ENCODE peak calls at places on chromosome 5, in four cellular contexts. D, U, Q and J are unnamed samples.

GRCh38 chr5:4230905-4231561 is 635.4 kb downstream of the IRX1 start:
- DNase-seq in U (no peak), Q (no peak), D (no peak), J (no peak)

GRCh38 chr5:117098094-117098493 is 523.5 kb upstream of the SEMA6A start:
- DNase-seq in U (no peak), Q (no peak), D (no peak), J (no peak)

GRCh38 chr5:96733771-96734498 is 71.8 kb downstream of the CAST start:
- DNase-seq in D (no peak), Q (no peak), U (no peak), J (no peak)

GRCh38 chr5:137752873-137753226 is 1.3 kb downstream of the HNRNPA0 start:
- DNase-seq in D (peak; percentile 34), U (no peak), Q (no peak), J (no peak)

GRCh38 chr5:115807654-115808052 is 8.8 kb downstream of the CDO1 start:
- DNase-seq in D (no peak), Q (no peak), U (no peak), J (no peak)

GRCh38 chr5:76402251-76402879 is 720 bp upstream of the IQGAP2 start:
- DNase-seq in U (no peak), D (no peak), Q (peak; percentile 3), J (no peak)

GRCh38 chr5:172531704-172532026 is 77.3 kb upstream of the SH3PXD2B start:
- DNase-seq in U (no peak), Q (no peak), D (no peak), J (no peak)

GRCh38 chr5:91151947-91152346 is 231.2 kb downstream of the ARRDC3 start:
- DNase-seq in U (no peak), Q (peak; percentile 83), D (peak; percentile 95), J (peak; percentile 52)

GRCh38 chr5:72160299-72160698 is 53.0 kb downstream of the MAP1B start:
- DNase-seq in U (no peak), Q (peak; percentile 87), D (peak; percentile 70), J (no peak)

GRCh38 chr5:33565304-33565703 is 124.5 kb downstream of the TARS1 start:
- DNase-seq in D (peak; percentile 13), U (no peak), Q (peak; percentile 4), J (no peak)

GRCh38 chr5:109529520-109529919 is 119.7 kb upstream of the PJA2 start:
- DNase-seq in D (peak; percentile 15), Q (peak; percentile 44), U (no peak), J (no peak)

GRCh38 chr5:143142596-143143435 is 260.7 kb downstream of the NR3C1 start:
- DNase-seq in D (peak; percentile 48), U (no peak), Q (no peak), J (no peak)

GRCh38 chr5:141650851-141651727 is at the start of gene FCHSD1:
- DNase-seq in Q (peak; percentile 92), U (no peak), D (peak; percentile 74), J (peak; percentile 47)

GRCh38 chr5:141649972-141650371 is 1.2 kb downstream of the FCHSD1 start:
- DNase-seq in Q (no peak), U (no peak), D (no peak), J (no peak)

GRCh38 chr5:141647851-141648250 is 3.4 kb downstream of the FCHSD1 start:
- DNase-seq in U (no peak), D (no peak), Q (no peak), J (no peak)

GRCh38 chr5:141647242-141647641 is 4.0 kb downstream of the FCHSD1 start:
- DNase-seq in U (no peak), D (no peak), Q (no peak), J (no peak)

GRCh38 chr5:141649056-141649688 is 2.0 kb downstream of the FCHSD1 start:
- DNase-seq in Q (no peak), D (no peak), U (no peak), J (no peak)
- TF ChIP-seq CTCF in Q (no peak), D (no peak), U (no peak), J (no peak)

GRCh38 chr5:112718344-112718743 is 19.3 kb upstream of the APC start:
- DNase-seq in Q (no peak), D (no peak), U (no peak), J (no peak)
- TF ChIP-seq CTCF in Q (no peak), D (no peak), U (no peak), J (no peak)

DNA sequence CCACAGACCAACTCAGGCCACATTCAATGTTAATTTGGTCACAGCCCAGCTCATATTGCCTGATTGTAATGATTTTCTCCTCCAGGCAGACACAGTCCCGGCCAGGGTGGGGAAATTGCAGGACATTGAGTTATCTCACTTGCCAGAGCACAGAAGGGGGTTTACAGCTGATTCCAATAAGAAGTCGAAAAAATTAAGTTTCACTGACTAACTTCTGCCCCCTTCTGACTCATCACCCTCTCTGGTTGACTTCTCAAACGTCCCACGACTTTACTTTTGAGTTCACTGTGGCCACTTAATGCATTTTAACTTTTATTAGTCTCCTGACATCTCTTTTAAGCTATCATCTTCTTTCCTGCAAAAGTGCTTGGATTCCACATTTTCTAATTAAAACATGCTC is 321.4 kb upstream of the WWC1 start:
- DNase-seq in D (peak; percentile 72), U (peak; percentile 14), Q (no peak), J (no peak)
- TF ChIP-seq CTCF in D (peak; percentile 27), U (peak; percentile 18), Q (peak; percentile 12), J (no peak)

DNA sequence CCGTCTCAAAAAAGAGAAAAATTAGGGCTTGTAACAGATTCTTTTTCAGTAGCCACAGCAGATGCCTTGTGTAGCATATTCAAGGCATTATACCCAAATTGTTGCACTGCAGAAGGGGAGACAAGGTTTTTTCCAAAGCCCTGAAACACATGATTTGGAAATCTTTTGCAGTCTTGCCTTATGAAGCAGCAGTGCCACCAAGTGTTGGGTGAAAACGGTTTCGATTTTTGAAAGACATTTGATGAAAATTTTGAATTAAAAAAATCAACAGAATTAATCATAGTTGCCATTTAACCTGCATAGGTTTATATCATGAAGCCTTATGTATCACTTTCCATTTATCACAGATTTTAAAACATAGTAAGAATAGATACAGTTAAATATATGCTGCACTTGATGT is 479.5 kb downstream of the TAF11L14 start:
- DNase-seq in D (peak; percentile 5), U (no peak), Q (no peak), J (no peak)
- TF ChIP-seq CTCF in D (peak; percentile 27), U (no peak), Q (no peak), J (no peak)

DNA sequence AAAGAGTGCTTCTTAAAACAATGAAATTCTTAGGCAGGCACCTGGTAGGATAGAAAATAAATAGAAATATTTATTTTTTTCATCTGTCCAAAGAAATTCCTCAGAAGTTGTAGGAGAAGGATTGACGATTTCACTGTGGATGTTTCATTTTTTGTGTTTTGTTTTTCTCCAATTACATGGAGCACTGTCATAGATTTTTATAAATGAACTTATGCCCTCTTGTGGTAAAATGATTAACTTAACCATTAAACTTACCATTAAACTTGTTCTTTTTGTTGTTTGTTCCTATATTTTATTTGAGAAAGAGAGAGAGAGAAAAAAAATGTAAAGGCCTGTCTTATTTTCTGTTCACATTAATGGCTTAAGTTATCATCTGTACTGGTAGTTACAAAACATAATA is 339.2 kb downstream of the PRR16 start:
- DNase-seq in D (peak; percentile 49), Q (peak; percentile 53), U (no peak), J (no peak)
- TF ChIP-seq CTCF in D (peak; percentile 38), Q (no peak), U (no peak), J (no peak)

GRCh38 chr5:138955013-138955660 is 80.0 kb upstream of the LRRTM2 start:
- DNase-seq in U (no peak), D (no peak), Q (no peak), J (no peak)
- TF ChIP-seq CTCF in U (no peak), D (no peak), Q (no peak), J (no peak)